ENCODE peak calls at places on chromosome 12, in nine cellular contexts. One of them, this sample, is unnamed.

GRCh38 chr12:30979371-30980259 is 53.1 kb downstream of the TSPAN11 start:
- DNase-seq in PC-9: no peak
- DNase-seq in D721Med: no peak
- DNase-seq in GM12865: no peak
- DNase-seq in ovary: no peak
- DNase-seq in GM23338: no peak
- DNase-seq in suprapubic skin: no peak
- DNase-seq in upper lobe of right lung: no peak
- DNase-seq in kidney epithelial cell: no peak
- DNase-seq in this sample: no peak

GRCh38 chr12:115257791-115258190 is 573.8 kb upstream of the TBX3 start:
- DNase-seq in PC-9: no peak
- DNase-seq in D721Med: no peak
- DNase-seq in GM12865: no peak
- DNase-seq in ovary: no peak
- DNase-seq in GM23338: no peak
- DNase-seq in suprapubic skin: no peak
- DNase-seq in upper lobe of right lung: no peak
- DNase-seq in kidney epithelial cell: no peak
- DNase-seq in this sample: no peak

GRCh38 chr12:108338915-108339657 is at the start of gene CMKLR1:
- DNase-seq in PC-9: no peak
- DNase-seq in D721Med: no peak
- DNase-seq in GM12865: no peak
- DNase-seq in ovary: peak
- DNase-seq in GM23338: peak
- DNase-seq in suprapubic skin: no peak
- DNase-seq in upper lobe of right lung: peak
- DNase-seq in kidney epithelial cell: no peak
- DNase-seq in this sample: no peak

GRCh38 chr12:38324896-38325295 is 8.3 kb downstream of the ALG10B start:
- DNase-seq in PC-9: no peak
- DNase-seq in D721Med: no peak
- DNase-seq in GM12865: no peak
- DNase-seq in ovary: no peak
- DNase-seq in GM23338: no peak
- DNase-seq in suprapubic skin: no peak
- DNase-seq in upper lobe of right lung: no peak
- DNase-seq in kidney epithelial cell: no peak
- DNase-seq in this sample: no peak

GRCh38 chr12:48681416-48681737 is 661 bp downstream of the KANSL2 start:
- DNase-seq in PC-9: no peak
- DNase-seq in D721Med: no peak
- DNase-seq in GM12865: peak
- DNase-seq in ovary: no peak
- DNase-seq in GM23338: no peak
- DNase-seq in suprapubic skin: no peak
- DNase-seq in upper lobe of right lung: no peak
- DNase-seq in kidney epithelial cell: no peak
- DNase-seq in this sample: no peak

GRCh38 chr12:45273717-45274271 is 57.9 kb downstream of the ANO6 start:
- DNase-seq in PC-9: peak
- DNase-seq in D721Med: no peak
- DNase-seq in GM12865: no peak
- DNase-seq in ovary: no peak
- DNase-seq in GM23338: no peak
- DNase-seq in suprapubic skin: no peak
- DNase-seq in upper lobe of right lung: no peak
- DNase-seq in kidney epithelial cell: peak
- DNase-seq in this sample: peak

GRCh38 chr12:51910691-51911090 is 3.4 kb downstream of the ACVRL1 start:
- DNase-seq in PC-9: no peak
- DNase-seq in D721Med: no peak
- DNase-seq in GM12865: no peak
- DNase-seq in ovary: peak
- DNase-seq in GM23338: no peak
- DNase-seq in suprapubic skin: no peak
- DNase-seq in upper lobe of right lung: peak
- DNase-seq in kidney epithelial cell: no peak
- DNase-seq in this sample: no peak

GRCh38 chr12:6950401-6950801 is 755 bp upstream of the PTPN6 start:
- DNase-seq in PC-9: no peak
- DNase-seq in D721Med: no peak
- DNase-seq in GM12865: peak
- DNase-seq in ovary: peak
- DNase-seq in GM23338: no peak
- DNase-seq in suprapubic skin: no peak
- DNase-seq in upper lobe of right lung: peak
- DNase-seq in kidney epithelial cell: no peak
- DNase-seq in this sample: no peak

GRCh38 chr12:110065540-110065939 is 17.2 kb upstream of the C12orf76 start:
- DNase-seq in PC-9: no peak
- DNase-seq in D721Med: no peak
- DNase-seq in GM12865: peak
- DNase-seq in ovary: no peak
- DNase-seq in GM23338: no peak
- DNase-seq in suprapubic skin: no peak
- DNase-seq in upper lobe of right lung: no peak
- DNase-seq in kidney epithelial cell: no peak
- DNase-seq in this sample: no peak

GRCh38 chr12:6950944-6951540 is at the start of gene PTPN6:
- DNase-seq in PC-9: no peak
- DNase-seq in D721Med: no peak
- DNase-seq in GM12865: peak
- DNase-seq in ovary: peak
- DNase-seq in GM23338: no peak
- DNase-seq in suprapubic skin: peak
- DNase-seq in upper lobe of right lung: peak
- DNase-seq in kidney epithelial cell: no peak
- DNase-seq in this sample: no peak

GRCh38 chr12:24069532-24070395 is 120.3 kb upstream of the SOX5 start:
- DNase-seq in PC-9: no peak
- DNase-seq in D721Med: no peak
- DNase-seq in GM12865: no peak
- DNase-seq in ovary: no peak
- DNase-seq in GM23338: peak
- DNase-seq in suprapubic skin: no peak
- DNase-seq in upper lobe of right lung: no peak
- DNase-seq in kidney epithelial cell: no peak
- DNase-seq in this sample: no peak

GRCh38 chr12:19010087-19010486 is 119.4 kb upstream of the PLEKHA5 start:
- DNase-seq in PC-9: no peak
- DNase-seq in D721Med: no peak
- DNase-seq in GM12865: no peak
- DNase-seq in ovary: no peak
- DNase-seq in GM23338: no peak
- DNase-seq in suprapubic skin: no peak
- DNase-seq in upper lobe of right lung: no peak
- DNase-seq in kidney epithelial cell: no peak
- DNase-seq in this sample: no peak

GRCh38 chr12:74790958-74791357 is 253.3 kb downstream of the ATXN7L3B start:
- DNase-seq in PC-9: no peak
- DNase-seq in D721Med: no peak
- DNase-seq in GM12865: no peak
- DNase-seq in ovary: no peak
- DNase-seq in GM23338: peak
- DNase-seq in suprapubic skin: no peak
- DNase-seq in upper lobe of right lung: no peak
- DNase-seq in kidney epithelial cell: no peak
- DNase-seq in this sample: no peak

GRCh38 chr12:108729612-108730336 is 1.5 kb downstream of the CORO1C start:
- DNase-seq in PC-9: peak
- DNase-seq in D721Med: no peak
- DNase-seq in GM12865: no peak
- DNase-seq in ovary: no peak
- DNase-seq in GM23338: no peak
- DNase-seq in suprapubic skin: no peak
- DNase-seq in upper lobe of right lung: no peak
- DNase-seq in kidney epithelial cell: no peak
- DNase-seq in this sample: no peak

GRCh38 chr12:30694971-30695326 is 720 bp downstream of the IPO8 start:
- DNase-seq in PC-9: peak
- DNase-seq in D721Med: no peak
- DNase-seq in GM12865: peak
- DNase-seq in ovary: peak
- DNase-seq in GM23338: peak
- DNase-seq in suprapubic skin: no peak
- DNase-seq in upper lobe of right lung: peak
- DNase-seq in kidney epithelial cell: no peak
- DNase-seq in this sample: no peak

GRCh38 chr12:6277982-6278438 is 32.5 kb upstream of the PLEKHG6 start:
- DNase-seq in PC-9: peak
- DNase-seq in D721Med: no peak
- DNase-seq in GM12865: peak
- DNase-seq in ovary: peak
- DNase-seq in GM23338: peak
- DNase-seq in suprapubic skin: no peak
- DNase-seq in upper lobe of right lung: peak
- DNase-seq in kidney epithelial cell: no peak
- DNase-seq in this sample: no peak

GRCh38 chr12:131313635-131314034 is 359.9 kb downstream of the ADGRD1 start:
- DNase-seq in PC-9: no peak
- DNase-seq in D721Med: no peak
- DNase-seq in GM12865: no peak
- DNase-seq in ovary: no peak
- DNase-seq in GM23338: no peak
- DNase-seq in suprapubic skin: no peak
- DNase-seq in upper lobe of right lung: no peak
- DNase-seq in kidney epithelial cell: no peak
- DNase-seq in this sample: no peak

GRCh38 chr12:105382771-105383632 is 52.5 kb downstream of the C12orf75 start:
- DNase-seq in PC-9: peak
- DNase-seq in D721Med: peak
- DNase-seq in GM12865: peak
- DNase-seq in ovary: no peak
- DNase-seq in GM23338: peak
- DNase-seq in suprapubic skin: no peak
- DNase-seq in upper lobe of right lung: no peak
- DNase-seq in kidney epithelial cell: peak
- DNase-seq in this sample: peak

GRCh38 chr12:3261782-3262359 is 184.7 kb downstream of the TSPAN9 start:
- DNase-seq in PC-9: no peak
- DNase-seq in D721Med: no peak
- DNase-seq in GM12865: no peak
- DNase-seq in ovary: no peak
- DNase-seq in GM23338: no peak
- DNase-seq in suprapubic skin: no peak
- DNase-seq in upper lobe of right lung: no peak
- DNase-seq in kidney epithelial cell: no peak
- DNase-seq in this sample: no peak
- TF ChIP-seq CTCF in PC-9: no peak
- TF ChIP-seq CTCF in D721Med: no peak
- TF ChIP-seq CTCF in GM12865: no peak
- TF ChIP-seq CTCF in ovary: no peak
- TF ChIP-seq CTCF in GM23338: no peak
- TF ChIP-seq CTCF in suprapubic skin: no peak
- TF ChIP-seq CTCF in upper lobe of right lung: peak
- TF ChIP-seq CTCF in kidney epithelial cell: peak
- TF ChIP-seq CTCF in this sample: no peak

GRCh38 chr12:127562781-127563180 is 704.2 kb upstream of the TMEM132C start:
- DNase-seq in PC-9: no peak
- DNase-seq in D721Med: no peak
- DNase-seq in GM12865: peak
- DNase-seq in ovary: no peak
- DNase-seq in GM23338: no peak
- DNase-seq in suprapubic skin: no peak
- DNase-seq in upper lobe of right lung: no peak
- DNase-seq in kidney epithelial cell: no peak
- DNase-seq in this sample: no peak

GRCh38 chr12:127556487-127556886 is 710.5 kb upstream of the TMEM132C start:
- DNase-seq in PC-9: no peak
- DNase-seq in D721Med: no peak
- DNase-seq in GM12865: no peak
- DNase-seq in ovary: no peak
- DNase-seq in GM23338: no peak
- DNase-seq in suprapubic skin: no peak
- DNase-seq in upper lobe of right lung: no peak
- DNase-seq in kidney epithelial cell: no peak
- DNase-seq in this sample: no peak

GRCh38 chr12:127558363-127558762 is 708.6 kb upstream of the TMEM132C start:
- DNase-seq in PC-9: no peak
- DNase-seq in D721Med: no peak
- DNase-seq in GM12865: no peak
- DNase-seq in ovary: no peak
- DNase-seq in GM23338: no peak
- DNase-seq in suprapubic skin: no peak
- DNase-seq in upper lobe of right lung: no peak
- DNase-seq in kidney epithelial cell: no peak
- DNase-seq in this sample: no peak

GRCh38 chr12:127560041-127560478 is 706.9 kb upstream of the TMEM132C start:
- DNase-seq in PC-9: no peak
- DNase-seq in D721Med: no peak
- DNase-seq in GM12865: no peak
- DNase-seq in ovary: no peak
- DNase-seq in GM23338: no peak
- DNase-seq in suprapubic skin: no peak
- DNase-seq in upper lobe of right lung: no peak
- DNase-seq in kidney epithelial cell: no peak
- DNase-seq in this sample: no peak

GRCh38 chr12:127559349-127560040 is 707.5 kb upstream of the TMEM132C start:
- DNase-seq in PC-9: no peak
- DNase-seq in D721Med: no peak
- DNase-seq in GM12865: peak
- DNase-seq in ovary: no peak
- DNase-seq in GM23338: peak
- DNase-seq in suprapubic skin: no peak
- DNase-seq in upper lobe of right lung: no peak
- DNase-seq in kidney epithelial cell: peak
- DNase-seq in this sample: no peak
- TF ChIP-seq CTCF in PC-9: no peak
- TF ChIP-seq CTCF in D721Med: no peak
- TF ChIP-seq CTCF in GM12865: peak
- TF ChIP-seq CTCF in ovary: no peak
- TF ChIP-seq CTCF in GM23338: peak
- TF ChIP-seq CTCF in suprapubic skin: no peak
- TF ChIP-seq CTCF in upper lobe of right lung: peak
- TF ChIP-seq CTCF in kidney epithelial cell: peak
- TF ChIP-seq CTCF in this sample: peak

GRCh38 chr12:94925729-94926128 is 77.8 kb downstream of the NDUFA12 start:
- DNase-seq in PC-9: no peak
- DNase-seq in D721Med: no peak
- DNase-seq in GM12865: no peak
- DNase-seq in ovary: no peak
- DNase-seq in GM23338: no peak
- DNase-seq in suprapubic skin: no peak
- DNase-seq in upper lobe of right lung: no peak
- DNase-seq in kidney epithelial cell: no peak
- DNase-seq in this sample: no peak
- TF ChIP-seq CTCF in PC-9: no peak
- TF ChIP-seq CTCF in D721Med: no peak
- TF ChIP-seq CTCF in GM12865: no peak
- TF ChIP-seq CTCF in ovary: no peak
- TF ChIP-seq CTCF in GM23338: no peak
- TF ChIP-seq CTCF in suprapubic skin: no peak
- TF ChIP-seq CTCF in upper lobe of right lung: no peak
- TF ChIP-seq CTCF in kidney epithelial cell: no peak
- TF ChIP-seq CTCF in this sample: no peak

DNA sequence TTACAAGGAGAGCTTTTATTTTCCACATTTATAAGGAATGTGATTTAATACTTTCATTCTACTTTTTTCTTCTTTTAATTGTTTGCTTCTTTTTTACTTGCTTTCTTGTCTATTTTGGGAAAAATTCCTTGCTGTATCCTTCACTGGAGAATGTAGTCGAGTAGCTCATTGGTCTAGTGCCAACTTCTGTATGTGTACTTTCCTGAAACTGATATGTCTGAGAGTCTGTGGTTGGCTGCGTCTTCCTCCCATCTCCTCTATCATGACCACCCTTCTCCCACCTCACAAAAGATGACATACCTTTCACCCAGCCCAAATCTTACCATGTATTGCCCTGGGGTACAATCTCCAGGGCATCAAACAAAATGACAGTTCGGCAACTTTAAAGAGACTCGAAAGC is 51.9 kb downstream of the MSRB3 start:
- DNase-seq in PC-9: no peak
- DNase-seq in D721Med: no peak
- DNase-seq in GM12865: no peak
- DNase-seq in ovary: no peak
- DNase-seq in GM23338: no peak
- DNase-seq in suprapubic skin: no peak
- DNase-seq in upper lobe of right lung: no peak
- DNase-seq in kidney epithelial cell: no peak
- DNase-seq in this sample: no peak
- TF ChIP-seq CTCF in PC-9: no peak
- TF ChIP-seq CTCF in D721Med: no peak
- TF ChIP-seq CTCF in GM12865: no peak
- TF ChIP-seq CTCF in ovary: no peak
- TF ChIP-seq CTCF in GM23338: no peak
- TF ChIP-seq CTCF in suprapubic skin: no peak
- TF ChIP-seq CTCF in upper lobe of right lung: no peak
- TF ChIP-seq CTCF in kidney epithelial cell: no peak
- TF ChIP-seq CTCF in this sample: no peak